ENCODE peak calls at places on chromosomes 1 and 21, in five cellular contexts. J is activated CD8-positive, alpha-beta memory T cell treated with anti-CD3 and anti-CD28 coated beads for 4 hours; I is epithelial cell of prostate; Z is pancreas; S is fibroblast of lung. R is an unnamed sample.
A peak's percentile ranks its signal among the peaks of the same experiment; 100 is the strongest.

GRCh38 chr1:25890249-25891034 is 14.9 kb upstream of the PAQR7 start:
- DNase-seq in J (no peak), S (peak; percentile 89), Z (peak; percentile 72), I (peak; percentile 89), R (peak; percentile 56)

GRCh38 chr21:42209801-42210479 is 9.0 kb upstream of the ABCG1 start:
- DNase-seq in S (no peak), Z (no peak), J (no peak), I (no peak), R (no peak)

GRCh38 chr1:229843627-229844238 is 217.7 kb downstream of the URB2 start:
- DNase-seq in I (peak; percentile 20), J (no peak), Z (no peak), S (peak; percentile 7), R (peak; percentile 12)

GRCh38 chr1:235011064-235011598 is 117.5 kb downstream of the TOMM20 start:
- DNase-seq in J (peak; percentile 42), I (no peak), Z (no peak), S (no peak), R (no peak)

GRCh38 chr1:185719021-185719420 is 15.2 kb upstream of the HMCN1 start:
- DNase-seq in S (peak; percentile 97), I (peak; percentile 81), Z (no peak), J (no peak), R (peak; percentile 96)

GRCh38 chr1:212368073-212368484 is 46.6 kb downstream of the PACC1 start:
- DNase-seq in J (peak; percentile 32), S (peak; percentile 59), Z (peak; percentile 31), I (no peak), R (peak; percentile 79)

GRCh38 chr21:44618909-44619308 is 7.0 kb downstream of the KRTAP10-8 start:
- DNase-seq in J (peak; percentile 57), I (no peak), Z (no peak), S (no peak), R (no peak)

GRCh38 chr1:207888647-207889046 is 22.3 kb downstream of the CD34 start:
- DNase-seq in Z (no peak), S (peak; percentile 45), I (no peak), J (no peak), R (peak; percentile 60)

GRCh38 chr1:87840772-87841171 is 512.1 kb downstream of the LMO4 start:
- DNase-seq in J (no peak), Z (no peak), I (no peak), S (no peak), R (no peak)

GRCh38 chr1:158149577-158150269 is 31.0 kb upstream of the CD1D start:
- DNase-seq in S (peak; percentile 91), I (peak; percentile 46), J (peak; percentile 38), Z (peak; percentile 94), R (peak; percentile 96)

GRCh38 chr1:24899581-24900485 is 30.2 kb downstream of the RUNX3 start:
- DNase-seq in I (no peak), Z (no peak), S (no peak), J (no peak), R (no peak)

GRCh38 chr1:232944342-232944741 is 6.1 kb upstream of the NTPCR start:
- DNase-seq in S (no peak), J (no peak), I (no peak), Z (no peak), R (no peak)

GRCh38 chr1:198680174-198680871 is 41.5 kb downstream of the PTPRC start:
- DNase-seq in Z (no peak), S (no peak), J (no peak), I (no peak), R (no peak)

GRCh38 chr1:241640867-241641542 is 836 bp upstream of the CHML start:
- DNase-seq in S (no peak), J (no peak), I (no peak), Z (no peak), R (no peak)

GRCh38 chr1:114336360-114336759 is 174.6 kb downstream of the TRIM33 start:
- DNase-seq in I (peak; percentile 53), S (no peak), J (no peak), Z (no peak), R (no peak)

GRCh38 chr1:12167493-12168429 is 970 bp downstream of the TNFRSF1B start:
- DNase-seq in S (no peak), J (no peak), I (no peak), Z (no peak), R (no peak)

GRCh38 chr21:46001821-46002681 is 20.5 kb downstream of the COL6A1 start:
- DNase-seq in J (no peak), S (no peak), I (no peak), Z (peak; percentile 12), R (no peak)

GRCh38 chr1:9239622-9240401 is 5.2 kb downstream of the H6PD start:
- DNase-seq in I (no peak), Z (peak; percentile 44), J (peak; percentile 12), S (peak; percentile 90), R (no peak)

GRCh38 chr1:155983191-155984023 is 5.1 kb upstream of the ARHGEF2 start:
- DNase-seq in I (no peak), S (peak; percentile 96), J (no peak), Z (no peak), R (peak; percentile 88)

GRCh38 chr1:160169553-160170399 is 18.4 kb downstream of the ATP1A4 start:
- DNase-seq in Z (no peak), S (no peak), I (no peak), J (no peak), R (no peak)

GRCh38 chr1:63728611-63729226 is 45.1 kb upstream of the ROR1 start:
- DNase-seq in Z (no peak), J (no peak), S (no peak), I (no peak), R (no peak)

GRCh38 chr1:91617242-91617837 is 116.7 kb downstream of the CDC7 start:
- DNase-seq in Z (peak; percentile 81), I (no peak), S (no peak), J (no peak), R (no peak)

GRCh38 chr1:243489681-243490080 is 233.8 kb downstream of the SDCCAG8 start:
- DNase-seq in S (no peak), J (no peak), I (no peak), Z (no peak), R (no peak)

GRCh38 chr1:159821171-159821867 is 5.4 kb upstream of the SLAMF8 start:
- DNase-seq in I (no peak), S (no peak), Z (no peak), J (no peak), R (no peak)

GRCh38 chr21:42245348-42246185 is 26.6 kb downstream of the ABCG1 start:
- DNase-seq in J (no peak), I (no peak), Z (no peak), S (no peak), R (no peak)

GRCh38 chr1:37705399-37705798 is 13.1 kb downstream of the CDCA8 start:
- DNase-seq in I (no peak), Z (no peak), J (no peak), S (no peak), R (no peak)

GRCh38 chr1:43207229-43207853 is 35.2 kb downstream of the CFAP57 start:
- DNase-seq in Z (no peak), J (no peak), S (peak; percentile 42), I (no peak), R (peak; percentile 77)

GRCh38 chr1:46131093-46131492 is 1.3 kb downstream of the PIK3R3 start:
- DNase-seq in I (no peak), J (no peak), S (no peak), Z (no peak), R (no peak)

GRCh38 chr1:210647406-210648333 is 319.0 kb downstream of the HHAT start:
- DNase-seq in Z (no peak), S (peak; percentile 96), J (no peak), I (no peak), R (no peak)

GRCh38 chr1:16174886-16175598 is 19.2 kb upstream of the EPHA2 start:
- DNase-seq in J (no peak), S (no peak), I (no peak), Z (no peak), R (no peak)

GRCh38 chr1:161913482-161914140 is 110.1 kb downstream of the OLFML2B start:
- DNase-seq in S (peak; percentile 69), Z (no peak), I (no peak), J (no peak), R (no peak)

GRCh38 chr1:197814306-197814705 is 39.0 kb upstream of the DENND1B start:
- DNase-seq in I (no peak), J (no peak), S (no peak), Z (no peak), R (no peak)

GRCh38 chr1:168637350-168637991 is 61.1 kb downstream of the XCL1 start:
- DNase-seq in S (no peak), J (no peak), I (no peak), Z (no peak), R (peak; percentile 39)

GRCh38 chr1:29254346-29254745 is 18.0 kb downstream of the PTPRU start:
- DNase-seq in Z (no peak), S (peak; percentile 58), J (no peak), I (peak; percentile 48), R (no peak)

GRCh38 chr1:221087919-221088318 is 208.7 kb downstream of the HLX start:
- DNase-seq in Z (no peak), J (no peak), S (no peak), I (no peak), R (peak; percentile 42)

GRCh38 chr1:221069178-221069903 is 190.1 kb downstream of the HLX start:
- DNase-seq in Z (no peak), J (no peak), I (no peak), S (no peak), R (no peak)

GRCh38 chr1:185355947-185356346 is 38.9 kb upstream of the IVNS1ABP start:
- DNase-seq in I (no peak), Z (no peak), J (no peak), S (no peak), R (no peak)

GRCh38 chr1:19648239-19648638 is 4.1 kb downstream of the NBL1 start:
- DNase-seq in I (no peak), Z (no peak), J (no peak), S (no peak), R (no peak)

R was measured in HFFc6.